ENCODE peak calls at places on chromosomes 1 and 21, in five cellular contexts. L is PC-3, P is nephron progenitor cell, U is body of pancreas, R is Caco-2. K is an unnamed sample.

GRCh38 chr1:88910401-88910800 is 19.0 kb upstream of the GTF2B start:
- DNase-seq in U (no peak), P (no peak), L (no peak), R (no peak), K (no peak)

GRCh38 chr1:67118191-67118590 is 16.6 kb downstream of the C1orf141 start:
- DNase-seq in P (no peak), R (no peak), U (no peak), L (peak; percentile 6), K (no peak)

GRCh38 chr1:162003061-162003824 is 20.4 kb downstream of the OLFML2B start:
- DNase-seq in P (no peak), U (no peak), L (peak; percentile 99), R (no peak), K (no peak)

GRCh38 chr1:92446990-92447681 is 39.6 kb downstream of the GFI1 start:
- DNase-seq in U (no peak), L (peak; percentile 23), R (no peak), P (no peak), K (no peak)

GRCh38 chr1:110200666-110201065 is 9.4 kb upstream of the KCNC4 start:
- DNase-seq in L (no peak), P (no peak), R (no peak), U (no peak), K (no peak)

GRCh38 chr1:50700226-50701020 is 259.6 kb downstream of the FAF1 start:
- DNase-seq in P (no peak), R (no peak), L (no peak), U (no peak), K (peak; percentile 36)

GRCh38 chr1:11342677-11343076 is 69.7 kb downstream of the UBIAD1 start:
- DNase-seq in L (no peak), R (no peak), U (no peak), P (no peak), K (no peak)

GRCh38 chr1:37112427-37112826 is 78.1 kb upstream of the GRIK3 start:
- DNase-seq in R (no peak), U (no peak), P (no peak), L (no peak), K (no peak)

GRCh38 chr1:230108580-230108979 is 41.5 kb downstream of the GALNT2 start:
- DNase-seq in R (no peak), P (no peak), L (peak; percentile 43), U (no peak), K (no peak)

GRCh38 chr1:147243228-147243685 is 773 bp downstream of the CHD1L start:
- DNase-seq in P (peak; percentile 56), L (no peak), U (peak; percentile 39), R (peak; percentile 33), K (peak; percentile 54)

GRCh38 chr1:198933506-198933905 is 294.7 kb downstream of the PTPRC start:
- DNase-seq in R (no peak), P (no peak), U (no peak), L (no peak), K (no peak)

GRCh38 chr1:47561523-47562007 is 123.7 kb downstream of the FOXD2 start:
- DNase-seq in U (no peak), R (no peak), P (no peak), L (peak; percentile 64), K (no peak)

GRCh38 chr1:38569932-38570356 is 289.6 kb downstream of the RRAGC start:
- DNase-seq in P (no peak), L (no peak), R (peak; percentile 47), U (no peak), K (no peak)

GRCh38 chr1:14138135-14138506 is 438.1 kb downstream of the PRDM2 start:
- DNase-seq in L (peak; percentile 83), P (no peak), R (no peak), U (no peak), K (no peak)

GRCh38 chr1:106189780-106190179 is 866.7 kb upstream of the PRMT6 start:
- DNase-seq in R (no peak), L (no peak), P (no peak), U (no peak), K (no peak)
- TF ChIP-seq CTCF in R (no peak), L (peak; percentile 8), P (no peak), U (no peak), K (no peak)

GRCh38 chr1:23354260-23354659 is 10.2 kb upstream of the HNRNPR start:
- DNase-seq in R (no peak), U (no peak), L (no peak), P (no peak), K (peak; percentile 16)
- TF ChIP-seq CTCF in R (peak; percentile 15), U (no peak), L (no peak), P (no peak), K (peak; percentile 29)

DNA sequence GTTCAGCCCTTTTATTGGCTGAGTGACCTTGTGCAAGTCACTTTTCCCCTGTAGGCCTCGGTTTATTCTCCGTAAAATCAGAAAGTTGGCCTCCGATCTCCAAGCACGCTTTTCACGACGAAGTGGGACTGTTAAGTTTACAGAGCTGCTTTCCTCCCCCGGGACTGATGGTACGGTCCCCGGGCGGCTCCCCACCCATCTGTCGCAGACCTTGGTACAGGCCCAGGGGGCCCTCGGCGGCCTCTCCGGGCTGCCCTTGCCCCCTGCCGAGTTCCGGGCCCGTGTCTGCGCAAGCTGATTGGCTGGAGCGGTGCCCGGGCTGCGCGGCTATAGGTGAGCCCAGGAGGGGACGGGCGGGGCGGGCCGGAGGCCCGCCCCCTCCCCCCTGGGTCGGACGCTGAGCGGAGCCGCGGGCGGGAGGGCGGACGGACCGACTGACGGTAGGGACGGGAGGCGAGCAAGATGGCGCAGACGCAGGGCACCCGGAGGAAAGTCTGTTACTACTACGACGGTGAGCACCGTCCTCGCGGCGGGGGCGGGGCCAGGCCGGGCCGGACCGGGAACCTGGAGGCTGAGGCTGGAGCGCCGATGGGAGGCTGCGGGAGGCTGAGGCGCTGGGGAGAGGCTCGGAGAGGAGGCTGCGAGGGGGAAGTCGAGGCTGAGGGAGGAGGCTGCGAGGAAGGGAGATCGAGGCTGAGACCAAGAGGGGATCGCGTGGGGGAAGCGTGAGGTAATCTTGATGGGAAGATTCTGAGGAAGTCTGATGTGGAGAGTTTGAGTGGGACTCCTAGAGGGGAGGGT is at the start of gene HDAC1:
- DNase-seq in R (peak; percentile 95), L (peak; percentile 98), U (peak; percentile 99), P (peak; percentile 91), K (peak; percentile 81)
- TF ChIP-seq CTCF in R (no peak), L (no peak), U (peak; percentile 9), P (no peak), K (no peak)

GRCh38 chr1:152965853-152966252 is 4.6 kb upstream of the SPRR4 start:
- DNase-seq in U (no peak), L (no peak), P (no peak), R (no peak), K (no peak)
- TF ChIP-seq CTCF in U (no peak), L (no peak), P (no peak), R (no peak), K (no peak)

DNA sequence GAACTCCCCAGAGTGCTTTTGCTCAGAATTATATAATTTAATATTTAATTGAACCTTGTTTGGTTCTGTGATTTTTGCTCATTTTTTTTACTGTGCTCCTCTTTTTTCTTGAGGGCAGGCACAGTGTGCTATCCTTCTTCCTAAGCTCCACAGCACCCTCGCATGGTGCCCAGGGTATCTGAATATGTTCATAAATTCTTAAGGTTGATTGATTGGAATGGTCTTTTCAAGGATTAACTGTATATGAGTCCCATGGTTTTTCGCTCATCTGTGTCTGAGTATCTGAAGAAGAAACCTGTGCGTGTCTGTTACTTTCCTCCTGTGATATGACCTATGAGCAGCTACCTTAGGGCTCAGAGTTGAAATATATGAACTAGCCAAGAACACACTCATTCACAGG is 393.7 kb downstream of the HLX start:
- DNase-seq in P (no peak), L (peak; percentile 68), R (no peak), U (peak; percentile 16), K (no peak)
- TF ChIP-seq CTCF in P (no peak), L (peak; percentile 81), R (no peak), U (peak; percentile 19), K (no peak)

GRCh38 chr21:42164064-42164789 is 54.7 kb upstream of the ABCG1 start:
- DNase-seq in L (peak; percentile 44), R (peak; percentile 63), P (peak; percentile 37), U (peak; percentile 59), K (peak; percentile 65)
- TF ChIP-seq CTCF in L (peak; percentile 75), R (peak; percentile 72), P (peak; percentile 23), U (peak; percentile 62), K (peak; percentile 25)

DNA sequence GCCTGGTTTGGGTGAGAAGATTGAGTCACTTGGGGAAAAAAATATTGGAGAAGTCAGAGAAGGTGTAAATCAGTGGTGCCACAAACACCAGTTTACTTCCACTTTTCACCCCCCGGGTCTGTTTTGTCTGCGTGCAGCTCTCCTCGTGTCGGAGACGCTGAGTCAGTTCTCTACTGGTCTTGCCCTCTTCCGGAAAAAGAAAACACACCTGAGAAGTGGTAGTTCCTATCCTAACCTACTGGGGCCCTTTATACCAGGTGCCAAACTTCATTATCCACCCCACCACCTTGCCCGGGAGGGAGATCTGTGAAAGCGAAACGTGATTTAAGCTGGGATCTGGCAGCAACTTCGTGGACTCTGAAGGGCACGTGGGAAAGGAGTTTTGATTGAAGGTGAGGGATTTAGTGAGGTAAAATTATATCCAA is 855 bp upstream of the IVNS1ABP start:
- DNase-seq in P (no peak), R (peak; percentile 64), U (peak; percentile 42), L (no peak), K (no peak)
- TF ChIP-seq CTCF in P (no peak), R (no peak), U (peak; percentile 18), L (no peak), K (no peak)

GRCh38 chr1:8947127-8947691 is 1.5 kb downstream of the CA6 start:
- DNase-seq in R (no peak), P (no peak), L (no peak), U (no peak), K (no peak)
- TF ChIP-seq CTCF in R (no peak), P (no peak), L (no peak), U (no peak), K (no peak)

DNA sequence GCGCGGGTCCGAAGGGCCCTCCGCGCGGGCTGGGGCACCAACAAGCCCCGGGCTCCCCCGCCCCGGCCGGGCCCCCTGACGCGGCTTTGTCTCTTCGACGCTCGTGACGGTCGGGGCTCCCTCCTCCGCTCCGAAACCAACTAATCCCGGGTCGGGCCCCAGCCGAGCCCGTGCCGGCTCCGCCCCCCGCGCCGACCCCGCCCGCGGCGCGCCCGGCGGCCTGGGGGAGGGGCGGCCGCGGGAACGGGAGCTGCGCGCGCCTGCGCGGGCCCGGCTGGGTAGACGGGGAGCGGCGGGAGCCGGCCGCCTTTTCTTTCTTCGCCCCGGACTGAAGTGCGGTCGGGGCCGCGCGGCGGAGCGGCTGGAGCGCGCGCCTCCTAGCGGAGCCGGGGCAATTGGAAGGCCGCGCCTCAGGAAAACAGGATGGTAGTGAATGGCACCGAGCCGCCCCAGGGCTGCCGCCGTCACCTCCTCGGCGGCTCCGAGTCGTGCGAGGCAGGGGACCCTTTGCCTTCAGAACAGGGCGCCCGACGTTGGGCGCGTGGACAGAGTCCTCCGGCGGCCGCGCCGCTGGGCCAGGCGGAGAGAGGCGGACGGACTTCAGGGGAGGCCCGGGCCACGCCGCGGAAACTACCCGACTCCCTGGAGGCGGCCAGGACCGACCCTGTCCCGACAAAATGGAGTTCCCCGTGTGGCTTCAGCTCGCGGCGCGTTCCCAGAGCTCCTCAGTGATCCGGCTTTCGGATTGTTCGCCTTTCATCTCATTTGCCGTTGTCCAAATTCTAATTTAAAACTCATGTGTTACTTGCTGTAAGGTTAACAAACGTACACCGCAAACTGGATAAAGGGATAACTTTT is at the start of gene TP53BP2:
- DNase-seq in R (peak; percentile 95), P (peak; percentile 90), U (peak; percentile 92), L (peak; percentile 96), K (peak; percentile 88)
- TF ChIP-seq CTCF in R (peak; percentile 82), P (peak; percentile 55), U (peak; percentile 88), L (peak; percentile 71), K (peak; percentile 71)